ENCODE peak calls at places on chromosome 19, in six cellular contexts. One of them, this sample, is unnamed.

GRCh38 chr19:34502582-34503545 is 21.3 kb downstream of the WTIP start:
- DNase-seq in EL: no peak
- DNase-seq in ureter: peak; percentile 34
- DNase-seq in stimulated activated CD4-positive, alpha-beta T cell treated with anti-CD3 and anti-CD28 coated beads, TNF-alpha, amount 100 ng/mL, for 1 hour: no peak
- DNase-seq in cardiac muscle cell: no peak
- DNase-seq in kidney tubule cell: no peak
- DNase-seq in this sample: no peak

GRCh38 chr19:12834976-12835757 is 788 bp upstream of the RTBDN start:
- DNase-seq in EL: peak; percentile 33
- DNase-seq in ureter: no peak
- DNase-seq in stimulated activated CD4-positive, alpha-beta T cell treated with anti-CD3 and anti-CD28 coated beads, TNF-alpha, amount 100 ng/mL, for 1 hour: no peak
- DNase-seq in cardiac muscle cell: peak; percentile 21
- DNase-seq in kidney tubule cell: no peak
- DNase-seq in this sample: peak; percentile 78

GRCh38 chr19:7857727-7858701 is 16.2 kb downstream of the PRR36 start:
- DNase-seq in EL: no peak
- DNase-seq in ureter: no peak
- DNase-seq in stimulated activated CD4-positive, alpha-beta T cell treated with anti-CD3 and anti-CD28 coated beads, TNF-alpha, amount 100 ng/mL, for 1 hour: no peak
- DNase-seq in cardiac muscle cell: no peak
- DNase-seq in kidney tubule cell: no peak
- DNase-seq in this sample: peak; percentile 61

GRCh38 chr19:49468199-49468598 is 5.8 kb upstream of the FLT3LG start:
- DNase-seq in EL: no peak
- DNase-seq in ureter: no peak
- DNase-seq in stimulated activated CD4-positive, alpha-beta T cell treated with anti-CD3 and anti-CD28 coated beads, TNF-alpha, amount 100 ng/mL, for 1 hour: no peak
- DNase-seq in cardiac muscle cell: no peak
- DNase-seq in kidney tubule cell: no peak
- DNase-seq in this sample: no peak

GRCh38 chr19:46190489-46190888 is 39.1 kb upstream of the IGFL1 start:
- DNase-seq in EL: no peak
- DNase-seq in ureter: no peak
- DNase-seq in stimulated activated CD4-positive, alpha-beta T cell treated with anti-CD3 and anti-CD28 coated beads, TNF-alpha, amount 100 ng/mL, for 1 hour: no peak
- DNase-seq in cardiac muscle cell: no peak
- DNase-seq in kidney tubule cell: no peak
- DNase-seq in this sample: no peak

GRCh38 chr19:29326849-29327840 is 114.2 kb upstream of the UQCRFS1 start:
- DNase-seq in EL: no peak
- DNase-seq in ureter: peak; percentile 38
- DNase-seq in stimulated activated CD4-positive, alpha-beta T cell treated with anti-CD3 and anti-CD28 coated beads, TNF-alpha, amount 100 ng/mL, for 1 hour: no peak
- DNase-seq in cardiac muscle cell: no peak
- DNase-seq in kidney tubule cell: no peak
- DNase-seq in this sample: no peak

GRCh38 chr19:49767380-49767779 is 579 bp downstream of the AP2A1 start:
- DNase-seq in EL: peak; percentile 31
- DNase-seq in ureter: no peak
- DNase-seq in stimulated activated CD4-positive, alpha-beta T cell treated with anti-CD3 and anti-CD28 coated beads, TNF-alpha, amount 100 ng/mL, for 1 hour: no peak
- DNase-seq in cardiac muscle cell: peak; percentile 12
- DNase-seq in kidney tubule cell: peak; percentile 28
- DNase-seq in this sample: no peak

GRCh38 chr19:13917888-13918406 is 11.9 kb downstream of the CC2D1A start:
- DNase-seq in EL: no peak
- DNase-seq in ureter: no peak
- DNase-seq in stimulated activated CD4-positive, alpha-beta T cell treated with anti-CD3 and anti-CD28 coated beads, TNF-alpha, amount 100 ng/mL, for 1 hour: no peak
- DNase-seq in cardiac muscle cell: no peak
- DNase-seq in kidney tubule cell: no peak
- DNase-seq in this sample: no peak

GRCh38 chr19:1407662-1408299 is 395 bp downstream of the DAZAP1 start:
- DNase-seq in EL: peak; percentile 37
- DNase-seq in ureter: no peak
- DNase-seq in stimulated activated CD4-positive, alpha-beta T cell treated with anti-CD3 and anti-CD28 coated beads, TNF-alpha, amount 100 ng/mL, for 1 hour: peak; percentile 23
- DNase-seq in cardiac muscle cell: no peak
- DNase-seq in kidney tubule cell: no peak
- DNase-seq in this sample: peak; percentile 68

GRCh38 chr19:44988896-44989563 is 12.2 kb upstream of the RELB start:
- DNase-seq in EL: peak; percentile 64
- DNase-seq in ureter: peak; percentile 63
- DNase-seq in stimulated activated CD4-positive, alpha-beta T cell treated with anti-CD3 and anti-CD28 coated beads, TNF-alpha, amount 100 ng/mL, for 1 hour: peak; percentile 29
- DNase-seq in cardiac muscle cell: peak; percentile 78
- DNase-seq in kidney tubule cell: peak; percentile 57
- DNase-seq in this sample: peak; percentile 88

GRCh38 chr19:6773323-6773931 is 919 bp downstream of the VAV1 start:
- DNase-seq in EL: no peak
- DNase-seq in ureter: no peak
- DNase-seq in stimulated activated CD4-positive, alpha-beta T cell treated with anti-CD3 and anti-CD28 coated beads, TNF-alpha, amount 100 ng/mL, for 1 hour: no peak
- DNase-seq in cardiac muscle cell: no peak
- DNase-seq in kidney tubule cell: no peak
- DNase-seq in this sample: peak; percentile 96